ENCODE peak calls at places on chromosome 17, in eight cellular contexts. V is GM13976, X is spleen, O is AG09309, G is tibial artery, Y is thoracic aorta, U is AG04450, P is left ventricle myocardium inferior. R is an unnamed sample.

GRCh38 chr17:8785547-8786412 is 13.4 kb downstream of the MFSD6L start:
- DNase-seq in X (peak), G (peak), O (peak), V (peak), U (peak), P (peak), Y (peak), R (peak)

GRCh38 chr17:4951486-4951885 is 567 bp downstream of the ENO3 start:
- DNase-seq in O (no peak), U (no peak), Y (no peak), P (no peak), V (no peak), G (no peak), X (no peak), R (no peak)

GRCh38 chr17:61307905-61308886 is 91.4 kb upstream of the TBX2 start:
- DNase-seq in X (no peak), Y (no peak), P (no peak), U (peak), O (peak), G (no peak), V (no peak), R (no peak)

GRCh38 chr17:56977673-56978395 is at the start of gene SCPEP1:
- DNase-seq in Y (peak), V (peak), X (peak), O (peak), U (peak), G (peak), P (peak), R (peak)

GRCh38 chr17:9115446-9116265 is 94.3 kb downstream of the NTN1 start:
- DNase-seq in U (no peak), X (no peak), V (peak), P (peak), O (no peak), G (peak), Y (peak), R (no peak)

GRCh38 chr17:70144260-70144846 is 25.0 kb upstream of the KCNJ2 start:
- DNase-seq in O (peak), U (no peak), X (no peak), V (no peak), P (no peak), G (no peak), Y (no peak), R (no peak)

GRCh38 chr17:4771519-4772234 is at the start of gene TM4SF5:
- DNase-seq in G (no peak), X (no peak), Y (no peak), O (no peak), U (no peak), P (no peak), V (no peak), R (no peak)

GRCh38 chr17:44776628-44777393 is 18.0 kb downstream of the ADAM11 start:
- DNase-seq in X (no peak), U (no peak), P (no peak), Y (no peak), O (no peak), G (no peak), V (no peak), R (no peak)

GRCh38 chr17:71422968-71423367 is 697.9 kb upstream of the SOX9 start:
- DNase-seq in U (no peak), O (no peak), V (no peak), X (no peak), G (no peak), Y (no peak), P (no peak), R (no peak)

GRCh38 chr17:75832652-75833400 is 11.4 kb downstream of the UNC13D start:
- DNase-seq in Y (no peak), G (no peak), X (no peak), O (no peak), U (no peak), P (no peak), V (no peak), R (no peak)

GRCh38 chr17:4229627-4230026 is 34.2 kb downstream of the ANKFY1 start:
- DNase-seq in P (peak), Y (peak), U (no peak), X (no peak), G (peak), O (peak), V (no peak), R (no peak)

GRCh38 chr17:59668816-59669215 is 38.4 kb downstream of the PTRH2 start:
- DNase-seq in X (no peak), Y (no peak), V (no peak), P (no peak), U (peak), G (no peak), O (peak), R (no peak)

GRCh38 chr17:76147211-76148014 is 6.4 kb upstream of the FOXJ1 start:
- DNase-seq in V (peak), P (no peak), O (no peak), U (no peak), G (no peak), Y (no peak), X (peak), R (no peak)

GRCh38 chr17:77724876-77725615 is 233.5 kb upstream of the TNRC6C start:
- DNase-seq in O (no peak), Y (no peak), G (no peak), P (no peak), U (no peak), X (no peak), V (no peak), R (no peak)

GRCh38 chr17:42359133-42359532 is 29.1 kb downstream of the STAT3 start:
- DNase-seq in V (no peak), U (no peak), O (no peak), G (no peak), X (no peak), P (no peak), Y (no peak), R (no peak)
- TF ChIP-seq CTCF in V (no peak), U (no peak), O (no peak), G (no peak), X (no peak), P (no peak), Y (no peak), R (no peak)

GRCh38 chr17:58344791-58345157 is 7.2 kb downstream of the SUPT4H1 start:
- DNase-seq in V (no peak), G (no peak), Y (no peak), U (no peak), X (peak), P (no peak), O (no peak), R (no peak)
- TF ChIP-seq CTCF in V (peak), G (no peak), Y (no peak), U (no peak), X (peak), P (no peak), O (no peak), R (peak)

DNA sequence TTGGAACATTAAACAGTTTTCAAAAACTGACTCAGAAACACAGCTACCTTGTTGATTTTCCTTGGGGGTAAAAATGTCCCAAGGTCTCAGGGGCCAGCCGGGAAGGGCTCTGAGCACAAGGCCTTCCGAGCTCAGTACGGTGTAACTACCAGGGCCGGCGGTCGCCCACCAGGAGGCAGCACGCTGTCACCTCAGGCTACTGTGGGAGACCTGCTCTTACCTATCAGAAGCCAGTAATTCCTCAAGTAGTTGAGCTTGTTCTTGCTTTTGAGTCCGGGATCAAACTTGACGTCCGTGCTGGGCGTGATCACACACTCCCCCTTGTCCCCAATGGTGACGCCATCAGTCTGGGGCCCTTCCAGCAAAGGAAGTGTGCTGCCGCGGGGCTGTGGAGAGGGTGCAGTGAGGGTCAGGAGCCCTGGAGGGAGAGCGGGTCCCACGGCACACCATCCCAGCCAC is 43.4 kb upstream of the ICAM2 start:
- DNase-seq in X (peak), P (peak), G (peak), O (no peak), V (peak), Y (no peak), U (no peak), R (no peak)
- TF ChIP-seq CTCF in X (peak), P (peak), G (peak), O (peak), V (peak), Y (peak), U (peak), R (peak)

GRCh38 chr17:13940858-13941665 is 128.2 kb upstream of the COX10 start:
- DNase-seq in O (no peak), X (no peak), P (no peak), G (no peak), V (no peak), U (no peak), Y (no peak), R (no peak)
- TF ChIP-seq CTCF in O (peak), X (no peak), P (no peak), G (no peak), V (no peak), U (no peak), Y (no peak), R (no peak)

R was measured in GM10248.